ENCODE peak calls at places on chromosomes 12 and 14, in ten cellular contexts. T is WTC11, O is lower leg skin, H is glutamatergic neuron, S is cardiac muscle cell, L is tibial nerve, Q is GM13977, Y is foreskin fibroblast, P is OCI-LY7, E is cardiac fibroblast. X is an unnamed sample.
A peak's percentile ranks its signal among the peaks of the same experiment; 100 is the strongest.

GRCh38 chr12:66156654-66157053 is 13.1 kb downstream of the TMBIM4 start:
- DNase-seq in Q (no peak), O (no peak), P (no peak), S (no peak), Y (no peak), H (no peak), T (no peak), L (no peak), E (peak; percentile 50), X (no peak)

GRCh38 chr12:53696285-53696654 is 20.4 kb upstream of the ATP5MC2 start:
- DNase-seq in L (no peak), E (peak; percentile 90), S (peak; percentile 83), T (peak; percentile 74), P (peak; percentile 31), O (peak; percentile 83), Q (peak; percentile 87), H (no peak), Y (peak; percentile 59), X (peak; percentile 53)

GRCh38 chr12:12432373-12432772 is 75.5 kb downstream of the BORCS5 start:
- DNase-seq in E (peak; percentile 83), S (no peak), P (no peak), H (no peak), T (no peak), Q (no peak), O (no peak), L (no peak), Y (peak; percentile 68), X (peak; percentile 81)

GRCh38 chr14:75418779-75419768 is 8.7 kb upstream of the JDP2 start:
- DNase-seq in S (peak; percentile 71), P (peak; percentile 74), Y (no peak), H (no peak), L (no peak), O (no peak), Q (peak; percentile 72), E (no peak), T (peak; percentile 82), X (no peak)

GRCh38 chr14:56741325-56741724 is 69.0 kb downstream of the OTX2 start:
- DNase-seq in S (no peak), O (no peak), E (no peak), L (no peak), Y (no peak), H (no peak), Q (no peak), P (no peak), T (no peak), X (no peak)

GRCh38 chr14:69877492-69877891 is 1.7 kb upstream of the SMOC1 start:
- DNase-seq in P (peak; percentile 6), E (peak; percentile 50), S (peak; percentile 60), Y (no peak), L (no peak), O (no peak), H (no peak), Q (peak; percentile 65), T (no peak), X (peak; percentile 33)

GRCh38 chr14:32009636-32010560 is 67.2 kb upstream of the ARHGAP5 start:
- DNase-seq in E (no peak), Q (no peak), T (no peak), O (no peak), P (no peak), S (no peak), Y (no peak), H (no peak), L (no peak), X (no peak)

GRCh38 chr14:71586131-71586893 is 345.9 kb upstream of the RGS6 start:
- DNase-seq in Q (no peak), O (peak; percentile 25), Y (peak; percentile 35), L (no peak), E (peak; percentile 63), S (peak; percentile 64), H (no peak), T (no peak), P (no peak), X (peak; percentile 27)

GRCh38 chr12:106753526-106753925 is 21.0 kb upstream of the RIC8B start:
- DNase-seq in E (no peak), Q (peak; percentile 63), S (no peak), P (peak; percentile 92), O (no peak), Y (no peak), T (no peak), L (no peak), H (no peak), X (no peak)

GRCh38 chr12:74365178-74365964 is 172.3 kb upstream of the ATXN7L3B start:
- DNase-seq in P (peak; percentile 43), S (peak; percentile 5), H (peak; percentile 43), T (peak; percentile 48), L (no peak), E (peak; percentile 80), O (no peak), Q (no peak), Y (peak; percentile 46), X (peak; percentile 31)

GRCh38 chr14:23481362-23481970 is 12.0 kb downstream of the NGDN start:
- DNase-seq in Y (no peak), E (peak; percentile 29), L (no peak), O (no peak), H (no peak), Q (no peak), S (peak; percentile 77), P (no peak), T (no peak), X (no peak)

GRCh38 chr12:39443704-39444234 is 849 bp upstream of the KIF21A start:
- DNase-seq in Q (no peak), H (no peak), L (no peak), S (no peak), T (no peak), E (peak; percentile 24), Y (no peak), P (no peak), O (no peak), X (no peak)

DNA sequence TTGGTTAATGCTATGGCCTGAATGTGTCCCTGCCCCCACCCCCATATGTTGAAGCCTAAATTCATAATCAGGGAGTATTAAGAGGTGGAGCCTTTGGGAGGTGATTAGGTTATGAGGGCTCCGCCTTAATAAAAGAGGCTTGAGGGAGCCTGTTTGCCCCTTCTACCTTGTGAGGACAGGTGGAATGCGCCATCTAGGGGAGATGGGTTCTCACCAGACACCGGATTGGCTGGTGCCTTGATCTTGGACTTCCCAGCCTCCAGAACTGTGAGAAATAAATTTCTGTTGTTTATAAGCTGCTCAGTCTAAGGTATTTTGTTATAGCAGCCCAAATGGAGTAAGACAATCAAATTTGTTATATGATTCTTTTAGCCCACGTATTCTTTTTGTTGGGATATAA is 148.3 kb downstream of the PTCSC3 start:
- DNase-seq in O (no peak), Q (no peak), T (peak; percentile 34), P (peak; percentile 19), S (no peak), H (no peak), L (no peak), Y (no peak), E (no peak), X (no peak)
- TF ChIP-seq CTCF in O (no peak), Q (peak; percentile 48), T (no peak), P (peak; percentile 66), S (no peak), H (no peak), L (no peak), Y (no peak), E (no peak), X (no peak)

GRCh38 chr14:35368993-35369392 is 35.6 kb downstream of the NFKBIA start:
- DNase-seq in E (no peak), H (no peak), L (no peak), O (no peak), T (no peak), P (no peak), S (no peak), Q (no peak), Y (no peak), X (no peak)

GRCh38 chr14:35367056-35367372 is 37.5 kb downstream of the NFKBIA start:
- DNase-seq in T (no peak), O (no peak), Q (no peak), E (no peak), P (no peak), L (no peak), H (no peak), Y (no peak), S (no peak), X (no peak)

GRCh38 chr14:35368583-35368982 is 36.0 kb downstream of the NFKBIA start:
- DNase-seq in Y (no peak), L (no peak), Q (no peak), E (no peak), T (no peak), P (no peak), H (no peak), S (no peak), O (no peak), X (no peak)

GRCh38 chr14:35366521-35366976 is 38.0 kb downstream of the NFKBIA start:
- DNase-seq in S (no peak), Y (no peak), H (no peak), P (no peak), O (no peak), L (no peak), T (no peak), Q (no peak), E (no peak), X (no peak)

GRCh38 chr14:35368139-35368460 is 36.4 kb downstream of the NFKBIA start:
- DNase-seq in T (no peak), O (no peak), L (no peak), H (no peak), E (no peak), Q (no peak), P (no peak), Y (no peak), S (no peak), X (no peak)
- TF ChIP-seq CTCF in T (no peak), O (no peak), L (no peak), H (no peak), E (no peak), Q (no peak), P (no peak), Y (no peak), S (no peak), X (no peak)

DNA sequence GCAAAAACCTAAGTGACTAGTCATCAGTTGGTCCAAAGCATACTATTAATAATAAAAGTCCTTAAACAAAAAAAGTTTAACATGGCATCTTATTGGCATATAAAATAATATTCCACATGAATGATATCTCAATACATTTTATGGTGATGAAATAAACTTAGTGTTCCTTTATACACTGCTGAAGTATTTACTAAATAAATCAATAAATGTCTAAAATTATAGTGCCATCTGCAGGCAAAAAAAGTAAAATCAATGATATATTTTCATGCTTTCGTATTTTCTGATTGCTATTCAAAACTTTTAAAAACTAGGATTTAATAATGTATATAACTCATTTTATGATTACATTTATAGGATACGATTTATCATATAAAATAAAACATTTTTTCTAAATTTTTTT is 30.5 kb downstream of the PUS7L start:
- DNase-seq in H (no peak), S (no peak), L (no peak), O (no peak), Y (no peak), E (peak; percentile 27), Q (no peak), P (no peak), T (no peak), X (no peak)
- TF ChIP-seq CTCF in H (peak; percentile 54), S (peak; percentile 25), L (no peak), O (no peak), Y (no peak), E (peak; percentile 15), Q (peak; percentile 23), P (peak; percentile 76), T (no peak), X (no peak)

DNA sequence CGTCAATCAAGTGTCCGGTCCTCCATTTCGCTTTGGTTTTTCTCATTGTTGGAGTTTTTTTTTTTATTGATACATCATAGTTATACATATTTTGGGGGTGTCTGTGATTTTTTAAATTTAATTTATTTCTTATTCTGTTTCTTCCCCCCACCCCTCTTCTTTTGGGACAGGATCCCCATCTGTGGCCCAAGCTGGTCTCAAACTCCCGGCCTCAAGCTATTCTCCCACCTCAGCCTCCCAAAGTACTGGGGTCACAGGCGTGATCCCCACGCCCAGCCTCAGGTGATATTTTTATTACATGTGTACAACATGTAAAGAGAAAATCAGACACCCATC is 51.3 kb upstream of the ZFP36L1 start:
- DNase-seq in Q (no peak), P (no peak), Y (no peak), L (no peak), E (no peak), O (no peak), T (no peak), S (no peak), H (no peak), X (no peak)
- TF ChIP-seq CTCF in Q (no peak), P (peak; percentile 55), Y (no peak), L (no peak), E (no peak), O (no peak), T (no peak), S (no peak), H (peak; percentile 15), X (no peak)

X was measured in astrocyte of the cerebellum.